ENCODE peak calls at places on chromosomes 12 and 14, in four cellular contexts. One of them, this sample, is unnamed. For H3K4me1, the result is how much of the 10 kb centered on the place peaks cover.

GRCh38 chr12:67025543-67026114 is 243.5 kb upstream of the CAND1 start:
- DNase-seq in Panc1: peak
- DNase-seq in fibroblast of lung: peak
- DNase-seq in stomach: peak
- DNase-seq in this sample: peak

GRCh38 chr12:93758974-93759373 is 81.8 kb downstream of the CRADD start:
- DNase-seq in stomach: no peak
- DNase-seq in fibroblast of lung: peak
- DNase-seq in Panc1: no peak
- DNase-seq in this sample: no peak

GRCh38 chr12:47156167-47156736 is 76.5 kb upstream of the AMIGO2 start:
- DNase-seq in fibroblast of lung: peak
- DNase-seq in stomach: no peak
- DNase-seq in Panc1: no peak
- DNase-seq in this sample: no peak

GRCh38 chr12:56629459-56630179 is 507 bp downstream of the BAZ2A start:
- DNase-seq in stomach: no peak
- DNase-seq in fibroblast of lung: no peak
- DNase-seq in Panc1: no peak
- DNase-seq in this sample: peak

GRCh38 chr14:100384819-100385813 is 62.0 kb downstream of the SLC25A47 start:
- DNase-seq in stomach: no peak
- DNase-seq in fibroblast of lung: peak
- DNase-seq in Panc1: no peak
- DNase-seq in this sample: peak

GRCh38 chr12:109702126-109702841 is 11.3 kb upstream of the FAM222A start:
- DNase-seq in stomach: no peak
- DNase-seq in Panc1: no peak
- DNase-seq in fibroblast of lung: no peak
- DNase-seq in this sample: no peak

GRCh38 chr14:77991128-77991772 is 178.9 kb upstream of the NRXN3 start:
- DNase-seq in stomach: no peak
- DNase-seq in Panc1: no peak
- DNase-seq in fibroblast of lung: no peak
- DNase-seq in this sample: peak

GRCh38 chr12:26345471-26346003 is 150.2 kb downstream of the SSPN start:
- DNase-seq in Panc1: no peak
- DNase-seq in stomach: no peak
- DNase-seq in fibroblast of lung: no peak
- DNase-seq in this sample: no peak

GRCh38 chr12:95663525-95663924 is 112.2 kb upstream of the USP44 start:
- DNase-seq in fibroblast of lung: no peak
- DNase-seq in stomach: no peak
- DNase-seq in Panc1: no peak
- DNase-seq in this sample: no peak

GRCh38 chr12:45343269-45344051 is 127.6 kb downstream of the ANO6 start:
- DNase-seq in fibroblast of lung: peak
- DNase-seq in stomach: no peak
- DNase-seq in Panc1: no peak
- DNase-seq in this sample: peak

GRCh38 chr14:67426161-67426560 is 14.2 kb upstream of the PLEK2 start:
- DNase-seq in stomach: no peak
- DNase-seq in fibroblast of lung: no peak
- DNase-seq in Panc1: no peak
- DNase-seq in this sample: no peak

GRCh38 chr12:89319606-89320005 is 32.7 kb downstream of the DUSP6 start:
- DNase-seq in Panc1: no peak
- DNase-seq in fibroblast of lung: no peak
- DNase-seq in stomach: no peak
- DNase-seq in this sample: no peak

GRCh38 chr14:34199585-34199984 is 248.7 kb upstream of the EGLN3 start:
- DNase-seq in stomach: no peak
- DNase-seq in fibroblast of lung: peak
- DNase-seq in Panc1: no peak
- DNase-seq in this sample: no peak

GRCh38 chr12:21502872-21503271 is 1.3 kb downstream of the GOLT1B start:
- DNase-seq in Panc1: no peak
- DNase-seq in fibroblast of lung: no peak
- DNase-seq in stomach: no peak
- DNase-seq in this sample: no peak
- H3K4me1 ChIP-seq in Panc1: under half
- H3K4me1 ChIP-seq in fibroblast of lung: under half
- H3K4me1 ChIP-seq in stomach: under half
- H3K4me1 ChIP-seq in this sample: under half

DNA sequence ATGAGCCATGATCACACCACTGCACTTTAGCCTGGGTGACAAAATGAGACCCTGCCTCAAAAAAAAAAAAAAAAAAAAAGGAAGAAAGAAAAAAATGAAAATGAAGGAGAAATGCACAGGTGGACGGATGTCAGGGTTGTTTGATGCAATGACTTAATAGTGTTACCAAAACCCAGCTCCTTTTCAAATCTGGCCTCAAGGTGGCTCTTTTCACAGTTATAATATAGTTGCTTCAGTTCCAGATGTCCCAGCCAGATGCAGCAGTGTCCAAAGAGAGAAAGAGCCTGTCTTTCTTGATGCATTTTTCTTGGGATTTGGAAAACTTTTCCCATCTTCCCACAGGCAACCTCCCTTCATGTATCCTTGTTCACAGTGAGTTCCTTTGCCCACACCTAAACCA is 36.5 kb downstream of the KCNMB4 start:
- DNase-seq in stomach: no peak
- DNase-seq in fibroblast of lung: no peak
- DNase-seq in Panc1: no peak
- DNase-seq in this sample: no peak
- TF ChIP-seq CTCF in stomach: no peak
- TF ChIP-seq CTCF in fibroblast of lung: no peak
- TF ChIP-seq CTCF in Panc1: no peak
- TF ChIP-seq CTCF in this sample: peak

GRCh38 chr14:24630872-24631477 is 3.0 kb downstream of the GZMB start:
- DNase-seq in Panc1: no peak
- DNase-seq in fibroblast of lung: peak
- DNase-seq in stomach: peak
- DNase-seq in this sample: no peak
- H3K4me1 ChIP-seq in Panc1: under half
- H3K4me1 ChIP-seq in fibroblast of lung: under half
- H3K4me1 ChIP-seq in stomach: under half
- H3K4me1 ChIP-seq in this sample: under half

GRCh38 chr14:94040247-94040646 is 14.1 kb downstream of the OTUB2 start:
- DNase-seq in fibroblast of lung: no peak
- DNase-seq in Panc1: no peak
- DNase-seq in stomach: no peak
- DNase-seq in this sample: no peak

GRCh38 chr14:94040796-94041195 is 14.7 kb downstream of the OTUB2 start:
- DNase-seq in Panc1: no peak
- DNase-seq in stomach: no peak
- DNase-seq in fibroblast of lung: no peak
- DNase-seq in this sample: no peak

GRCh38 chr14:94043111-94043755 is 17.1 kb downstream of the OTUB2 start:
- DNase-seq in stomach: no peak
- DNase-seq in Panc1: no peak
- DNase-seq in fibroblast of lung: peak
- DNase-seq in this sample: no peak

GRCh38 chr14:94042433-94043091 is 16.4 kb downstream of the OTUB2 start:
- DNase-seq in fibroblast of lung: no peak
- DNase-seq in stomach: no peak
- DNase-seq in Panc1: no peak
- DNase-seq in this sample: no peak

GRCh38 chr14:94041551-94042346 is 15.6 kb downstream of the OTUB2 start:
- DNase-seq in stomach: peak
- DNase-seq in fibroblast of lung: peak
- DNase-seq in Panc1: no peak
- DNase-seq in this sample: peak
- TF ChIP-seq CTCF in stomach: no peak
- TF ChIP-seq CTCF in fibroblast of lung: no peak
- TF ChIP-seq CTCF in Panc1: no peak
- TF ChIP-seq CTCF in this sample: no peak